ENCODE peak calls at places on chromosomes 1 and 21, in seven cellular contexts. K is neural progenitor cell; Z is uterus; M is CD8-positive, alpha-beta memory T cell; O is gastrocnemius medialis; S is transverse colon; B is pancreas. Y is an unnamed sample.

GRCh38 chr1:82927753-82928152 is 1071.2 kb downstream of the TTLL7 start:
- DNase-seq in K (no peak), Z (no peak), M (no peak), O (no peak), S (no peak), B (no peak), Y (no peak)

GRCh38 chr1:2778220-2778592 is 23.3 kb downstream of the TTC34 start:
- DNase-seq in K (no peak), Z (no peak), M (no peak), O (no peak), S (no peak), B (no peak), Y (no peak)

GRCh38 chr1:231091853-231092301 is 51.8 kb upstream of the FAM89A start:
- DNase-seq in K (peak), Z (no peak), M (no peak), O (no peak), S (peak), B (peak), Y (no peak)

GRCh38 chr1:89587728-89588127 is 45.2 kb upstream of the LRRC8C start:
- DNase-seq in K (no peak), Z (no peak), M (no peak), O (no peak), S (no peak), B (no peak), Y (no peak)

GRCh38 chr1:111576547-111576946 is 43.0 kb upstream of the RAP1A start:
- DNase-seq in K (no peak), Z (no peak), M (no peak), O (no peak), S (peak), B (peak), Y (no peak)

GRCh38 chr1:12229386-12229834 is 420 bp upstream of the VPS13D start:
- DNase-seq in K (no peak), Z (no peak), M (no peak), O (no peak), S (no peak), B (no peak), Y (no peak)

GRCh38 chr1:202189919-202190715 is 3.5 kb upstream of the LGR6 start:
- DNase-seq in K (no peak), Z (no peak), M (no peak), O (no peak), S (no peak), B (no peak), Y (no peak)

GRCh38 chr21:21101911-21102310 is 103.7 kb downstream of the NCAM2 start:
- DNase-seq in K (peak), Z (no peak), M (no peak), O (no peak), S (no peak), B (no peak), Y (no peak)

GRCh38 chr21:35428927-35429326 is 379.8 kb upstream of the RUNX1 start:
- DNase-seq in K (no peak), Z (no peak), M (no peak), O (no peak), S (no peak), B (no peak), Y (no peak)

GRCh38 chr1:183694636-183695035 is 41.5 kb upstream of the APOBEC4 start:
- DNase-seq in K (no peak), Z (no peak), M (no peak), O (no peak), S (no peak), B (no peak), Y (no peak)

GRCh38 chr1:63935148-63935547 is 161.3 kb downstream of the ROR1 start:
- DNase-seq in K (no peak), Z (no peak), M (no peak), O (peak), S (no peak), B (no peak), Y (no peak)

GRCh38 chr1:80427886-80428285 is 1372.8 kb upstream of the ADGRL2 start:
- DNase-seq in K (no peak), Z (no peak), M (no peak), O (no peak), S (no peak), B (no peak), Y (no peak)

GRCh38 chr1:57572016-57572415 is 148.2 kb upstream of the DAB1 start:
- DNase-seq in K (no peak), Z (no peak), M (no peak), O (no peak), S (no peak), B (no peak), Y (no peak)

GRCh38 chr1:39214998-39215873 is 10.7 kb downstream of the MACF1 start:
- DNase-seq in K (peak), Z (no peak), M (peak), O (no peak), S (peak), B (no peak), Y (no peak)
- H3K27ac ChIP-seq in K (peak), Z (peak), M (peak), O (no peak), S (peak), B (peak), Y (peak)

DNA sequence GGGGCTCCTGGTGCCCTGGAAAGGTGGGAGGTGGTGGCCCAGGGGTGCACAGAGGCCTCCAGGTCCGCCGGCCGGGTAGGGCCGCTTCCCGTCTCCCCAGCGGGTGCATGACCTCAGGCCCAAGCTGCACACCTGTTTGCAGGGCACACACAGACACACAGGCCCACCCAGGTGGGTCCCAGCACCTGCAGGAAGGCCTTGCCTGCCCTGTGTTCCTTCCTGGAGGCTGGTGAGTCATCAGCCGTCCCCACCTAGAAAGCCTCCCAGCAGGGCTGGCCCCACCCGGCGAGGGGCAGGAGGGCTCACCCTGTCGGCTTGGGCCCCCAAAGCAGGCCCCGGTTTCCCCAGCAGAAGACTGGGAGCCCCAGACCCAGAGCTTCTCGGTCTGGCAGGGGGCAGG is 23.6 kb upstream of the TTLL10 start:
- DNase-seq in K (no peak), Z (no peak), M (no peak), O (no peak), S (peak), B (no peak), Y (no peak)
- H3K4me3 ChIP-seq in K (no peak), Z (no peak), M (no peak), O (no peak), S (no peak), B (no peak), Y (no peak)

GRCh38 chr1:15952317-15953258 is 23.3 kb downstream of the ZBTB17 start:
- DNase-seq in K (peak), Z (no peak), M (no peak), O (no peak), S (no peak), B (no peak), Y (no peak)
- H3K27ac ChIP-seq in K (no peak), Z (peak), M (peak), O (peak), S (no peak), B (no peak), Y (peak)

GRCh38 chr21:43884012-43884860 is 19.2 kb downstream of the AGPAT3 start:
- DNase-seq in K (peak), Z (no peak), M (no peak), O (no peak), S (peak), B (peak), Y (peak)
- H3K4me3 ChIP-seq in K (no peak), Z (no peak), M (no peak), O (no peak), S (no peak), B (no peak), Y (no peak)

GRCh38 chr1:154891452-154891851 is 21.4 kb upstream of the KCNN3 start:
- DNase-seq in K (no peak), Z (no peak), M (no peak), O (no peak), S (no peak), B (no peak), Y (no peak)

GRCh38 chr1:154895779-154896178 is 25.7 kb upstream of the KCNN3 start:
- DNase-seq in K (no peak), Z (no peak), M (no peak), O (no peak), S (no peak), B (no peak), Y (no peak)

GRCh38 chr1:154899041-154899440 is 29.0 kb upstream of the KCNN3 start:
- DNase-seq in K (no peak), Z (no peak), M (no peak), O (no peak), S (no peak), B (no peak), Y (no peak)

DNA sequence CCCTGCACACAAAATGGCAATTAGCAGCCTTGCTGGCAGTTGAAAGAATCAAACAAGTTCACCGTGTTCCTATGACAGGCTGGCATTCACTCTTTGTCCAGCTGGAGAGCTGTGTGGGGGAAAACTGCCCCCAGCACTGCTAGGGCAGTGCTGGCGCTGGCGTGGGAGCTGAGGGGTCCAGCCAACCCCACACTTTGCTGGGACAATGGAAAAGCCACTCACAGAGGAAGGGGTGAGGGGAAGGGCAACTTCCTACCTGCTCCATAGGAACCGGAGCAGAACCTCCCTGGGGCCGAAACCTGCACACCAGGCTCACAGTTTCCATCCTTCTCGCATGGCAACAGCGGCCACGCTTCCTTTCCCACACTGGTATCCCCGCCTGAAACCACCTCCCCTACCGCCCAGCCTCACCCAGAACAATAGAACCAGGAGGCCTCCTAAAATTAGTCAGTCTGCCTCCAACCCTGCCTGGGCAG is 26.8 kb upstream of the KCNN3 start:
- DNase-seq in K (peak), Z (no peak), M (no peak), O (no peak), S (no peak), B (no peak), Y (peak)
- H3K27ac ChIP-seq in K (no peak), Z (no peak), M (no peak), O (no peak), S (no peak), B (no peak), Y (peak)

DNA sequence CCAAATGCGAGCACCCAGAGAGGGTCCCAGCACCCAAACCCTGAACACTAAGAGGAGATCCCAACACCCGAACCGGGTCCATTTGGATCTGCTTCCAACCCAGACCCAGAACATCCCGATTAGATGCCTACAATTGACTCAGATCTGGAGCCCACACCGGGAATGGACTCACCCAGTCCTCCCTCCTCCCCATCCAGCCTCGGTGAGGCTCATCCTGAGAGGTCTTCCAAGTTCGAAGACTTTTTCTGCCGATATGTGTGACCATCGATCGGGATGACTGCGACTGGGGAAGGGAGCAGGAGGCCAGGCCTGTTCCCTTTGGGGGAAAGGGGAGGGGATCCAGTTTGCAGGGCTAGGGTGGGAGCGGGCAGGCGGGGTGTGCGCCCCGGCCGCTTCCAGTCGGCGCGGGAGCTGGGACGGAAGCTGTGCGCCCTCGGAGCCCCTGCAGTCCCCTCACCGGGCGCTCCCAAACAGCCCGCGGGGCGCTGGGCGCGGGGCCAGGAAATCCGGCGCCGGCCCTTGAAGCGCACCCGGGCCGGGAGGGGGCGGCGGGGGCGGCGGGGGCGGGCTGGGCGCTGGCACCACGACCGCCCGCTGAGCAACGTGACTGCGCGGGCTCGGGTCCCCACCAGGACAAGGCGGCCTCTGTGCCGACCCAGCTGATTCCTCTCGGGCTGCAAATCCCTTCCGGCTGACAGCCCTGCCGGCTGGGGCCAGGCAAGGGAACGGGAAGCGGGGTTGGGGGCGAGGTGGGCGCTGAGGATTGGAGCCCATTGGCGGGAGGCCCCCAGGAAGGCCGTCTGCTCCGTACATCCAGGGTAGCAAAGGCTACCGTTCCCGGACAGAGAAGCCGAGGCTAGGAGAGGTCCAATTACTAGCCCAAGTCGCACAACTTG is 104.0 kb downstream of the EBNA1BP2 start:
- DNase-seq in K (peak), Z (no peak), M (no peak), O (no peak), S (peak), B (no peak), Y (no peak)
- H3K4me3 ChIP-seq in K (no peak), Z (peak), M (no peak), O (peak), S (peak), B (peak), Y (peak)